ENCODE peak calls at places on chromosomes 12 and 14, in six cellular contexts. A is neural progenitor cell, Z is Panc1, R is K562, D is uterus, V is mammary epithelial cell. F is an unnamed sample.

GRCh38 chr14:102590667-102591099 is 1.8 kb upstream of the RCOR1 start:
- DNase-seq in A (peak; percentile 49), Z (no peak), R (peak; percentile 37), D (peak; percentile 48), V (peak; percentile 65), F (no peak)

GRCh38 chr14:34041220-34041619 is 90.3 kb upstream of the EGLN3 start:
- DNase-seq in A (no peak), Z (no peak), R (no peak), D (no peak), V (no peak), F (no peak)

GRCh38 chr12:1929985-1930815 is 11.7 kb upstream of the CACNA2D4 start:
- DNase-seq in A (no peak), Z (no peak), R (no peak), D (peak; percentile 11), V (no peak), F (peak; percentile 41)

GRCh38 chr14:89027097-89027740 is 202.8 kb downstream of the TTC8 start:
- DNase-seq in A (peak; percentile 84), Z (no peak), R (peak; percentile 84), D (peak; percentile 23), V (peak; percentile 36), F (no peak)

GRCh38 chr14:30822080-30822571 is 52.2 kb upstream of the COCH start:
- DNase-seq in A (no peak), Z (no peak), R (peak; percentile 38), D (no peak), V (no peak), F (no peak)

GRCh38 chr14:105364100-105364708 is 34.1 kb upstream of the TEX22 start:
- DNase-seq in A (no peak), Z (no peak), R (peak; percentile 81), D (no peak), V (peak; percentile 32), F (no peak)

GRCh38 chr12:3256103-3256551 is 178.9 kb downstream of the TSPAN9 start:
- DNase-seq in A (no peak), Z (no peak), R (no peak), D (no peak), V (no peak), F (peak; percentile 85)

GRCh38 chr12:90100619-90101018 is 392.0 kb upstream of the ATP2B1 start:
- DNase-seq in A (no peak), Z (no peak), R (no peak), D (no peak), V (no peak), F (no peak)

GRCh38 chr14:73829526-73830431 is 21.9 kb upstream of the PTGR2 start:
- DNase-seq in A (no peak), Z (no peak), R (peak; percentile 32), D (no peak), V (peak; percentile 37), F (no peak)

GRCh38 chr12:30622509-30622908 is 73.2 kb downstream of the IPO8 start:
- DNase-seq in A (no peak), Z (no peak), R (no peak), D (no peak), V (peak; percentile 66), F (no peak)

GRCh38 chr14:57060276-57060956 is 208.3 kb downstream of the EXOC5 start:
- DNase-seq in A (peak; percentile 44), Z (no peak), R (peak; percentile 22), D (no peak), V (peak; percentile 64), F (no peak)

GRCh38 chr14:74492413-74493342 is at the start of gene NPC2:
- DNase-seq in A (no peak), Z (no peak), R (no peak), D (no peak), V (no peak), F (no peak)

GRCh38 chr12:68176252-68176651 is 16.7 kb upstream of the IFNG start:
- DNase-seq in A (no peak), Z (no peak), R (no peak), D (no peak), V (peak; percentile 57), F (no peak)

GRCh38 chr12:79255326-79255725 is 390.8 kb downstream of the SYT1 start:
- DNase-seq in A (no peak), Z (no peak), R (no peak), D (no peak), V (peak; percentile 39), F (no peak)

GRCh38 chr12:26748741-26749431 is 84.1 kb downstream of the ITPR2 start:
- DNase-seq in A (no peak), Z (no peak), R (no peak), D (no peak), V (peak; percentile 65), F (no peak)

GRCh38 chr12:87923361-87923760 is 105.8 kb downstream of the C12orf50 start:
- DNase-seq in A (no peak), Z (no peak), R (no peak), D (no peak), V (no peak), F (no peak)

GRCh38 chr14:95547272-95547625 is 12.4 kb downstream of the GLRX5 start:
- DNase-seq in A (no peak), Z (no peak), R (no peak), D (no peak), V (peak; percentile 41), F (no peak)

GRCh38 chr14:85218982-85219381 is 311.0 kb upstream of the FLRT2 start:
- DNase-seq in A (no peak), Z (no peak), R (no peak), D (no peak), V (no peak), F (no peak)

GRCh38 chr14:85332401-85332800 is 197.5 kb upstream of the FLRT2 start:
- DNase-seq in A (no peak), Z (no peak), R (no peak), D (no peak), V (peak; percentile 37), F (no peak)

GRCh38 chr12:89154743-89155530 is 197.4 kb downstream of the DUSP6 start:
- DNase-seq in A (no peak), Z (no peak), R (no peak), D (no peak), V (no peak), F (no peak)

GRCh38 chr14:56004807-56005579 is 113.2 kb upstream of the PELI2 start:
- DNase-seq in A (peak; percentile 44), Z (no peak), R (no peak), D (peak; percentile 27), V (no peak), F (no peak)

GRCh38 chr12:88723219-88723618 is 142.9 kb upstream of the KITLG start:
- DNase-seq in A (no peak), Z (no peak), R (no peak), D (no peak), V (peak; percentile 54), F (no peak)

GRCh38 chr12:103387385-103387784 is 108.4 kb downstream of the C12orf42 start:
- DNase-seq in A (no peak), Z (no peak), R (no peak), D (no peak), V (no peak), F (no peak)

GRCh38 chr14:58572092-58572853 is 65.5 kb upstream of the DACT1 start:
- DNase-seq in A (peak; percentile 9), Z (no peak), R (no peak), D (no peak), V (peak; percentile 10), F (no peak)

GRCh38 chr12:12387521-12387920 is 30.6 kb downstream of the BORCS5 start:
- DNase-seq in A (no peak), Z (no peak), R (no peak), D (no peak), V (peak; percentile 58), F (no peak)

GRCh38 chr14:23124337-23124954 is 5.4 kb upstream of the CEBPE start:
- DNase-seq in A (no peak), Z (no peak), R (no peak), D (no peak), V (no peak), F (no peak)

GRCh38 chr14:23127861-23128260 is 8.8 kb upstream of the CEBPE start:
- DNase-seq in A (no peak), Z (no peak), R (no peak), D (no peak), V (no peak), F (no peak)

GRCh38 chr14:23126548-23127278 is 7.7 kb upstream of the CEBPE start:
- DNase-seq in A (no peak), Z (no peak), R (no peak), D (no peak), V (no peak), F (no peak)

GRCh38 chr14:23125006-23125405 is 6.0 kb upstream of the CEBPE start:
- DNase-seq in A (no peak), Z (no peak), R (no peak), D (no peak), V (no peak), F (no peak)

GRCh38 chr14:23125933-23126524 is 7.0 kb upstream of the CEBPE start:
- DNase-seq in A (no peak), Z (no peak), R (no peak), D (peak; percentile 54), V (no peak), F (no peak)
- TF ChIP-seq CTCF in A (no peak), Z (no peak), R (no peak), D (no peak), V (no peak), F (no peak)

DNA sequence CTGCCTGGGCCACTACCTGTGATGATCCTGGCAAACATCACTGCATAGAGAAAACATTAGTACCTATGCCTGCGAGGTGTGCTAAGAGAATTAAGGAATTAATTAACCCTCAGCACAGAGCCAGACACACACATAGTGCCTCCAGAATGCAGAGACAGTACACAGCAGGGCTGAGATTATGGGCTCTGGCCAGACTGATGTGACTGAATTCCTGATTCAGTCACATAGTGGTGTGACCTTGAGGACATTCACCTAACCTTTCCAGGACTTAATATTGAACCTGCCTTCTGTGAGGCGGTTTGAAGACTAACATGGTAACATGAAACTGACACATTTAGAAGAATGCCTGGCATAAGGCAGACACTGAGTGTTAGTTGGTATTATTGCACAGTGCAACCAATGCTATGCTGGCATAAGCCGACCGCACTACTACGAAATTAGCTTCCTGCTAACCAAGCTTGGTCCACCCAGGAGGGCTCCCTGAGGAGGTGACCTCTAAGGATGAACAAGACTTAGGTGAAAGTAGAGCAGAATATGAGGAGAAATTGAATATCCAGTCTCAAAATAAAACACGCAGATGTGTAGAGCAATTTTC is 32.0 kb upstream of the SELPLG start:
- DNase-seq in A (no peak), Z (no peak), R (no peak), D (no peak), V (no peak), F (no peak)
- H3K27ac ChIP-seq in A (peak overlapping the region; percentile 51), Z (peak overlapping the region; percentile 75), R (peak overlapping the region; percentile 23), D (peak overlapping the region; percentile 86), V (peak overlapping the region; percentile 18), F (peak overlapping the region; percentile 85)

DNA sequence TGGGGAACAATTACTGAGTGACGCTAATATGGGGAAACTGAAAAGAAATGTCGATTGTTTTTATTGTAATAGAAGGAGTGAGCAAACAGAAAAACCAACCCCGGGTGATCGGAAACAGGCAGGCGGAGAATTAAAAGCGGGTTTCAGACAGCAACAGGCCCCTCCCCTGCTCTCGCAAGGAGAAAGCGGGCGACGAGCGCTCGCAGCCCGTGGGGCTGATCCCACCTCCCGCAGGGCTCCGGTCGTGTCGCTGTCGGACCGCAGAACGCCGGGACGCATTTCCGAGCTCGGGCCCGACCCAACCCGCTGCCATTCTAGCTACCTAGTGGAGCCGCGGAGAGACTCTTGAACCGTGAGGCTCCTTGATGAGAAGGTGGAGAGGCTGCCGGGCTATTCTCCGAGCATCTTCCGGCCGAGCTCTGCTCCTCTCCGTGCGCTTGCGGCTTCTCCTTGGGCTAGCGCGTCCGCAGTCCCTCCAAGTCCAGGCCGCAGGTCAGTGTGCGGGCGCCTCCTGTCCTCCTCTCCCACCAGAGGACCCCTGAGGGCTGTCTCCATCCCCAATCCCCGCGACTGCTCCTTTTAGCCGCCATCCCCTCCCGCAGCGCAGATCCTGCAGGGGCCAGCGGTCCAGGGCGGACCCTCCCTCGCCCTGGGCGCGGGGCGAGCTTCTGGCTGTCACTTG is 4.1 kb upstream of the PAX9 start:
- DNase-seq in A (peak; percentile 72), Z (no peak), R (no peak), D (no peak), V (no peak), F (no peak)
- H3K4me3 ChIP-seq in A (peak overlapping the region; percentile 23), Z (no peak overlapping the region), R (no peak overlapping the region), D (peak overlapping the region; percentile 4), V (no peak overlapping the region), F (peak overlapping the region; percentile 55)

GRCh38 chr12:53065975-53066593 is 13.1 kb downstream of the SPRYD3 start:
- DNase-seq in A (peak; percentile 88), Z (no peak), R (peak; percentile 80), D (peak; percentile 89), V (peak; percentile 55), F (peak; percentile 87)
- TF ChIP-seq CTCF in A (peak; percentile 87), Z (peak; percentile 92), R (peak; percentile 93), D (peak; percentile 96), V (peak; percentile 81), F (peak; percentile 85)